ENCODE peak calls at places on chromosomes 11 and 22, in ten cellular contexts. F, U, J, I, O, W, T, S, N and Q are unnamed samples.
A peak's percentile ranks its signal among the peaks of the same experiment; 100 is the strongest.

GRCh38 chr11:128318856-128319474 is 268.4 kb downstream of the ETS1 start:
- DNase-seq in F (no peak), U (no peak), J (no peak), I (no peak), O (no peak), W (peak; percentile 64), T (no peak), S (no peak), N (no peak), Q (no peak)

GRCh38 chr11:14022251-14022650 is 59.7 kb downstream of the SPON1 start:
- DNase-seq in F (no peak), U (no peak), J (no peak), I (peak; percentile 20), O (no peak), W (no peak), T (peak; percentile 41), S (no peak), N (no peak), Q (no peak)

GRCh38 chr11:111633756-111634362 is 31.6 kb downstream of the SIK2 start:
- DNase-seq in F (no peak), U (peak; percentile 74), J (no peak), I (peak; percentile 42), O (no peak), W (no peak), T (no peak), S (no peak), N (no peak), Q (no peak)

GRCh38 chr11:66368484-66368883 is 3.1 kb downstream of the SLC29A2 start:
- DNase-seq in F (no peak), U (no peak), J (no peak), I (no peak), O (no peak), W (no peak), T (no peak), S (no peak), N (no peak), Q (no peak)

GRCh38 chr11:120028181-120028935 is 109.6 kb downstream of the TRIM29 start:
- DNase-seq in F (no peak), U (no peak), J (peak; percentile 15), I (no peak), O (no peak), W (no peak), T (no peak), S (no peak), N (no peak), Q (no peak)

GRCh38 chr11:114595571-114595970 is at the start of gene NXPE4:
- DNase-seq in F (no peak), U (no peak), J (no peak), I (no peak), O (no peak), W (no peak), T (no peak), S (no peak), N (no peak), Q (no peak)

GRCh38 chr11:35146074-35146521 is 7.1 kb downstream of the CD44 start:
- DNase-seq in F (no peak), U (no peak), J (no peak), I (no peak), O (no peak), W (peak; percentile 62), T (no peak), S (no peak), N (no peak), Q (no peak)

GRCh38 chr11:34331329-34331728 is 26.5 kb downstream of the ABTB2 start:
- DNase-seq in F (peak; percentile 81), U (peak; percentile 82), J (no peak), I (peak; percentile 76), O (peak; percentile 78), W (no peak), T (no peak), S (no peak), N (no peak), Q (no peak)

GRCh38 chr22:20606041-20606783 is 98.8 kb downstream of the MED15 start:
- DNase-seq in F (no peak), U (peak; percentile 21), J (peak; percentile 95), I (peak; percentile 56), O (no peak), W (peak; percentile 55), T (peak; percentile 49), S (peak; percentile 88), N (peak; percentile 47), Q (no peak)

GRCh38 chr11:77046060-77046501 is 11.9 kb downstream of the B3GNT6 start:
- DNase-seq in F (no peak), U (no peak), J (peak; percentile 78), I (peak; percentile 5), O (no peak), W (peak; percentile 36), T (peak; percentile 57), S (peak; percentile 81), N (peak; percentile 66), Q (no peak)

GRCh38 chr11:117458275-117459120 is 130.8 kb downstream of the CEP164 start:
- DNase-seq in F (no peak), U (peak; percentile 23), J (no peak), I (no peak), O (peak; percentile 39), W (no peak), T (no peak), S (no peak), N (no peak), Q (no peak)

GRCh38 chr11:63680842-63681207 is 475 bp upstream of the RTN3 start:
- DNase-seq in F (no peak), U (no peak), J (no peak), I (peak; percentile 44), O (no peak), W (no peak), T (peak; percentile 55), S (peak; percentile 72), N (peak; percentile 2), Q (no peak)

GRCh38 chr11:35290876-35291275 is 128.5 kb downstream of the SLC1A2 start:
- DNase-seq in F (no peak), U (peak; percentile 53), J (no peak), I (no peak), O (no peak), W (no peak), T (peak; percentile 24), S (no peak), N (no peak), Q (no peak)

GRCh38 chr11:30487200-30487898 is 98.8 kb downstream of the MPPED2 start:
- DNase-seq in F (no peak), U (peak; percentile 8), J (no peak), I (no peak), O (peak; percentile 65), W (no peak), T (no peak), S (no peak), N (no peak), Q (no peak)

GRCh38 chr22:49333206-49333605 is 494.5 kb downstream of the BRD1 start:
- DNase-seq in F (no peak), U (no peak), J (no peak), I (no peak), O (no peak), W (no peak), T (no peak), S (no peak), N (no peak), Q (no peak)

GRCh38 chr11:131762346-131763110 is 392.1 kb downstream of the NTM start:
- DNase-seq in F (no peak), U (no peak), J (no peak), I (no peak), O (no peak), W (no peak), T (no peak), S (no peak), N (no peak), Q (no peak)

GRCh38 chr11:33857924-33858323 is 34.0 kb downstream of the LMO2 start:
- DNase-seq in F (no peak), U (peak; percentile 31), J (peak; percentile 79), I (peak; percentile 63), O (peak; percentile 77), W (peak; percentile 49), T (peak; percentile 74), S (peak; percentile 55), N (peak; percentile 82), Q (no peak)

GRCh38 chr11:31236052-31236652 is 133.4 kb downstream of the DCDC1 start:
- DNase-seq in F (no peak), U (peak; percentile 20), J (no peak), I (peak; percentile 9), O (no peak), W (no peak), T (no peak), S (no peak), N (no peak), Q (no peak)

GRCh38 chr11:8267831-8268529 is 4.3 kb upstream of the LMO1 start:
- DNase-seq in F (no peak), U (no peak), J (no peak), I (no peak), O (peak; percentile 53), W (no peak), T (no peak), S (no peak), N (no peak), Q (no peak)

GRCh38 chr11:115739878-115740277 is 235.7 kb upstream of the CADM1 start:
- DNase-seq in F (no peak), U (no peak), J (no peak), I (no peak), O (no peak), W (no peak), T (no peak), S (no peak), N (no peak), Q (no peak)

GRCh38 chr11:128482512-128483191 is 104.7 kb downstream of the ETS1 start:
- DNase-seq in F (no peak), U (peak; percentile 88), J (no peak), I (peak; percentile 90), O (peak; percentile 84), W (peak; percentile 56), T (no peak), S (no peak), N (no peak), Q (peak; percentile 38)

GRCh38 chr11:133937015-133937414 is 19.8 kb downstream of the IGSF9B start:
- DNase-seq in F (no peak), U (no peak), J (no peak), I (no peak), O (no peak), W (no peak), T (no peak), S (no peak), N (no peak), Q (no peak)

GRCh38 chr11:69940246-69940610 is 121.0 kb upstream of the FGF3 start:
- DNase-seq in F (no peak), U (no peak), J (no peak), I (no peak), O (no peak), W (no peak), T (no peak), S (no peak), N (no peak), Q (no peak)

GRCh38 chr11:119772581-119772980 is 43.6 kb upstream of the NECTIN1 start:
- DNase-seq in F (no peak), U (no peak), J (no peak), I (no peak), O (no peak), W (no peak), T (no peak), S (no peak), N (no peak), Q (no peak)

GRCh38 chr11:15119826-15120225 is 5.1 kb downstream of the INSC start:
- DNase-seq in F (no peak), U (peak; percentile 49), J (no peak), I (peak; percentile 40), O (no peak), W (no peak), T (no peak), S (no peak), N (no peak), Q (no peak)

GRCh38 chr11:128709402-128709801 is 15.5 kb downstream of the FLI1 start:
- DNase-seq in F (no peak), U (no peak), J (no peak), I (peak; percentile 71), O (no peak), W (no peak), T (no peak), S (no peak), N (no peak), Q (no peak)

GRCh38 chr11:120832609-120833221 is 191.2 kb upstream of the TBCEL start:
- DNase-seq in F (no peak), U (no peak), J (no peak), I (no peak), O (no peak), W (no peak), T (no peak), S (no peak), N (peak; percentile 19), Q (no peak)

GRCh38 chr11:101442936-101443521 is 140.8 kb downstream of the TRPC6 start:
- DNase-seq in F (no peak), U (no peak), J (no peak), I (no peak), O (no peak), W (no peak), T (no peak), S (no peak), N (no peak), Q (no peak)